ENCODE peak calls at places on chromosomes 7 and 10, in five cellular contexts. Y is myocyte; N is LoVo; Z is activated naive CD8-positive, alpha-beta T cell treated with anti-CD3 and anti-CD28 coated beads, Interleukin-2, amount 50 U/mL, for 16 hours; D is NCI-H1105. I is an unnamed sample.

GRCh38 chr7:20598479-20599419 is 16.7 kb upstream of the ABCB5 start:
- DNase-seq in Z (no peak), N (peak), Y (peak), D (peak), I (no peak)

GRCh38 chr10:91589015-91589655 is 43.7 kb downstream of the PPP1R3C start:
- DNase-seq in Z (no peak), D (no peak), N (no peak), Y (peak), I (no peak)

GRCh38 chr10:63438506-63439498 is 27.0 kb downstream of the JMJD1C start:
- DNase-seq in N (peak), D (no peak), Y (no peak), Z (no peak), I (no peak)

GRCh38 chr10:13924020-13924725 is 337.4 kb downstream of the PRPF18 start:
- DNase-seq in Y (peak), N (no peak), Z (no peak), D (no peak), I (no peak)

GRCh38 chr7:118918556-118918955 is 694.1 kb downstream of the ANKRD7 start:
- DNase-seq in Z (no peak), N (peak), Y (no peak), D (peak), I (no peak)

GRCh38 chr7:150388709-150389531 is 9.8 kb downstream of the ZNF775 start:
- DNase-seq in Y (peak), Z (no peak), D (no peak), N (no peak), I (no peak)

GRCh38 chr7:18768256-18768655 is 272.7 kb downstream of the HDAC9 start:
- DNase-seq in N (no peak), Y (peak), D (no peak), Z (no peak), I (no peak)

GRCh38 chr10:96814264-96814663 is 17.8 kb upstream of the LCOR start:
- DNase-seq in D (no peak), N (peak), Y (peak), Z (no peak), I (no peak)

GRCh38 chr10:101241840-101242707 is 12.8 kb upstream of the LBX1 start:
- DNase-seq in N (no peak), Y (peak), Z (no peak), D (no peak), I (no peak)

GRCh38 chr7:123553159-123553558 is 4.5 kb downstream of the NDUFA5 start:
- DNase-seq in Y (no peak), Z (no peak), D (no peak), N (no peak), I (no peak)

GRCh38 chr7:22564511-22565045 is 64.6 kb upstream of the STEAP1B start:
- DNase-seq in Y (peak), Z (no peak), D (no peak), N (no peak), I (no peak)

I was measured in central memory CD8-positive, alpha-beta T cell.